ENCODE peak calls at places on chromosomes 11 and 22, in five cellular contexts. R, I, V, Q and T are unnamed samples.

GRCh38 chr11:75442161-75442885 is 9.3 kb upstream of the KLHL35 start:
- DNase-seq in I (peak; percentile 74), R (no peak), V (no peak), Q (no peak), T (no peak)

GRCh38 chr11:36007127-36007824 is 63.4 kb downstream of the LDLRAD3 start:
- DNase-seq in Q (no peak), R (no peak), I (no peak), V (no peak), T (no peak)

GRCh38 chr11:68574308-68574707 is 110.0 kb upstream of the GAL start:
- DNase-seq in R (no peak), V (no peak), I (no peak), Q (no peak), T (no peak)

GRCh38 chr11:43515090-43515489 is 156.4 kb downstream of the TTC17 start:
- DNase-seq in I (peak; percentile 11), R (no peak), Q (no peak), V (no peak), T (no peak)

GRCh38 chr11:86274503-86274902 is 27.5 kb upstream of the HIKESHI start:
- DNase-seq in V (no peak), R (no peak), Q (no peak), I (no peak), T (no peak)

GRCh38 chr11:59753650-59754493 is 1.3 kb upstream of the STX3 start:
- DNase-seq in Q (peak; percentile 81), V (peak; percentile 71), I (peak; percentile 90), R (peak; percentile 65), T (peak; percentile 79)

GRCh38 chr11:91947215-91947614 is 277.4 kb upstream of the FAT3 start:
- DNase-seq in I (no peak), Q (no peak), R (no peak), V (no peak), T (no peak)

GRCh38 chr11:12392672-12393071 is 15.3 kb downstream of the PARVA start:
- DNase-seq in Q (no peak), R (no peak), V (no peak), I (no peak), T (no peak)

GRCh38 chr11:21323617-21324016 is 654.2 kb downstream of the NELL1 start:
- DNase-seq in V (no peak), Q (no peak), R (no peak), I (no peak), T (no peak)

GRCh38 chr22:30876221-30876751 is 92.3 kb downstream of the MORC2 start:
- DNase-seq in V (no peak), Q (no peak), R (no peak), I (no peak), T (no peak)